ENCODE peak calls at places on chromosomes 5 and 9, in four cellular contexts. T, J, E and X are unnamed samples.

GRCh38 chr5:67380431-67380830 is 183.8 kb upstream of the CD180 start:
- DNase-seq in T (no peak), J (no peak), E (no peak), X (no peak)

GRCh38 chr5:131005963-131006684 is 158.9 kb downstream of the HINT1 start:
- DNase-seq in T (peak), J (no peak), E (no peak), X (peak)

GRCh38 chr9:5043381-5043780 is 58.3 kb downstream of the JAK2 start:
- DNase-seq in T (no peak), J (no peak), E (no peak), X (no peak)

GRCh38 chr5:76733049-76733417 is 17.1 kb downstream of the F2R start:
- DNase-seq in T (no peak), J (no peak), E (no peak), X (no peak)

GRCh38 chr5:138945421-138946240 is 70.5 kb upstream of the LRRTM2 start:
- DNase-seq in T (no peak), J (no peak), E (no peak), X (no peak)

GRCh38 chr5:148374693-148375360 is 8.9 kb upstream of the FBXO38 start:
- DNase-seq in T (peak), J (peak), E (peak), X (peak)

GRCh38 chr5:1723476-1723875 is 76.2 kb downstream of the MRPL36 start:
- DNase-seq in T (no peak), J (no peak), E (peak), X (no peak)

GRCh38 chr5:115309751-115310370 is 13.4 kb upstream of the CCDC112 start:
- DNase-seq in T (peak), J (peak), E (no peak), X (peak)

GRCh38 chr5:90408571-90409317 is 812 bp downstream of the CETN3 start:
- DNase-seq in T (peak), J (peak), E (no peak), X (no peak)

GRCh38 chr9:102985162-102985900 is 9.8 kb upstream of the CYLC2 start:
- DNase-seq in T (no peak), J (no peak), E (no peak), X (no peak)

GRCh38 chr5:139470821-139471300 is at the start of gene SMIM33:
- DNase-seq in T (no peak), J (no peak), E (no peak), X (no peak)

GRCh38 chr9:35395076-35395675 is 94.7 kb upstream of the RUSC2 start:
- DNase-seq in T (no peak), J (no peak), E (no peak), X (no peak)

GRCh38 chr9:16516887-16517286 is 353.6 kb downstream of the BNC2 start:
- DNase-seq in T (no peak), J (no peak), E (no peak), X (no peak)

GRCh38 chr9:134625361-134626140 is 16.1 kb upstream of the COL5A1 start:
- DNase-seq in T (no peak), J (no peak), E (no peak), X (no peak)
- TF ChIP-seq FOSL1 in T (no peak), J (no peak), E (no peak), X (no peak)

GRCh38 chr9:127637322-127637847 is 25.3 kb downstream of the STXBP1 start:
- DNase-seq in T (peak), J (peak), E (no peak), X (no peak)
- TF ChIP-seq FOSL1 in T (no peak), J (no peak), E (no peak), X (no peak)

GRCh38 chr5:56798521-56798920 is 16.8 kb upstream of the MAP3K1 start:
- DNase-seq in T (no peak), J (no peak), E (no peak), X (no peak)

GRCh38 chr5:56803894-56804293 is 11.5 kb upstream of the MAP3K1 start:
- DNase-seq in T (no peak), J (no peak), E (no peak), X (no peak)

GRCh38 chr5:56802235-56802634 is 13.1 kb upstream of the MAP3K1 start:
- DNase-seq in T (no peak), J (no peak), E (no peak), X (no peak)

GRCh38 chr5:56801256-56801655 is 14.1 kb upstream of the MAP3K1 start:
- DNase-seq in T (no peak), J (no peak), E (no peak), X (no peak)
- TF ChIP-seq FOSL1 in T (no peak), J (no peak), E (no peak), X (no peak)

GRCh38 chr5:154461531-154461930 is 15.7 kb downstream of the SAP30L start:
- DNase-seq in T (no peak), J (no peak), E (no peak), X (no peak)

GRCh38 chr5:154460172-154460571 is 14.4 kb downstream of the SAP30L start:
- DNase-seq in T (no peak), J (no peak), E (no peak), X (no peak)

GRCh38 chr5:154456540-154456939 is 10.7 kb downstream of the SAP30L start:
- DNase-seq in T (no peak), J (no peak), E (no peak), X (no peak)

GRCh38 chr5:154455585-154455984 is 9.8 kb downstream of the SAP30L start:
- DNase-seq in T (no peak), J (no peak), E (no peak), X (no peak)

GRCh38 chr5:154459015-154459414 is 13.2 kb downstream of the SAP30L start:
- DNase-seq in T (no peak), J (no peak), E (no peak), X (no peak)
- TF ChIP-seq FOSL1 in T (no peak), J (no peak), E (no peak), X (no peak)

DNA sequence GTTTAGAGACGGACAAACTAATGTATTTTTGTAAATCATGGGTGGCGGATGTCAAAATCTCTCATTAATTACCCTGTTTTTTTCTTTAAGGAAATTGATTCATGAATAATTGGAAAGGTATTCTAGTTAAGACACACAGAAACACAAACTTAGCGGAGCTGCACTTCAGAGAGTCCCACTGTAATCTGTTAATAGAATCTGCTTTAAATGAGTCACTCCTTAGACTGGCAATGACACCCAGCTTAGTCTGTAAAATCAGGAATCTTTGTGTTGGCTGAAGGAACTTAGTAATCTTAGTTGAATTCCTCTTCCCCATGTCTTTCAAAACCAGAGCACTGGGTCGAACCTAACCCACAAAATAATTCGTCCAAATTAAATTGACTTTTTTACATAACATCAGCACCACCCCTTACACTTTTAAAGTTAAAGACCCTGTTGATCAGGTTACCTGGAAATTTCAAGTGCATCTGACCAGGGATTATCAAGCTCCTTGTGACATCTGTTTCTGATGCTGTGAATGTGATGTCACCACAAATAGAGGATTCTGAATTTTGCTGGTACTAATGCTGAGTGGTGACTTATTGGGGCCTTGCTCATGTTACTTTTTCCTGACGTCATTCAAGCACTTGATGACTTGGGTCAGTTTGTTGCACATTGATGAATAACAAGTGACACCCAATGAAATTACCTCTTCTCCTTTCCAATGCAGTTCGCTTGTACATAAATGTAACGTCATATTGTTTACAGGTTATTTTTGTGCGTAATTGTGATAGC is 313.6 kb downstream of the KCTD16 start:
- DNase-seq in T (no peak), J (no peak), E (no peak), X (no peak)
- TF ChIP-seq FOSL1 in T (no peak), J (no peak), E (no peak), X (no peak)